ENCODE peak calls at places on chromosome 9, in six cellular contexts. I is AG04450; N is endothelial cell; W is activated naive CD4-positive, alpha-beta T cell; X is T-cell; V is IMR-90. G is an unnamed sample.

GRCh38 chr9:93114169-93114983 is 18.4 kb downstream of the CARD19 start:
- DNase-seq in I (no peak), N (no peak), W (no peak), X (no peak), V (no peak), G (no peak)

GRCh38 chr9:14713187-14713799 is 9.2 kb downstream of the CER1 start:
- DNase-seq in I (no peak), N (no peak), W (no peak), X (no peak), V (no peak), G (peak; percentile 92)

GRCh38 chr9:75039006-75039405 is 10.9 kb upstream of the CARNMT1 start:
- DNase-seq in I (peak; percentile 75), N (no peak), W (no peak), X (no peak), V (peak; percentile 95), G (peak; percentile 25)

GRCh38 chr9:81693639-81694378 is 4.5 kb upstream of the TLE1 start:
- DNase-seq in I (no peak), N (no peak), W (no peak), X (no peak), V (no peak), G (no peak)

GRCh38 chr9:74942801-74943200 is 9.9 kb downstream of the C9orf40 start:
- DNase-seq in I (no peak), N (no peak), W (no peak), X (no peak), V (peak; percentile 8), G (peak; percentile 32)

GRCh38 chr9:6889868-6890267 is 132.1 kb downstream of the KDM4C start:
- DNase-seq in I (no peak), N (no peak), W (no peak), X (no peak), V (no peak), G (no peak)

GRCh38 chr9:22228542-22228941 is 218.1 kb upstream of the DMRTA1 start:
- DNase-seq in I (no peak), N (no peak), W (no peak), X (no peak), V (peak; percentile 47), G (peak; percentile 28)

GRCh38 chr9:69175488-69175872 is 1.4 kb downstream of the TJP2 start:
- DNase-seq in I (no peak), N (no peak), W (no peak), X (no peak), V (no peak), G (no peak)

GRCh38 chr9:129384887-129385614 is 207.0 kb upstream of the IER5L start:
- DNase-seq in I (no peak), N (no peak), W (no peak), X (no peak), V (no peak), G (no peak)

GRCh38 chr9:107214381-107214780 is 68.7 kb upstream of the RAD23B start:
- DNase-seq in I (no peak), N (no peak), W (no peak), X (no peak), V (no peak), G (no peak)

GRCh38 chr9:124419832-124420489 is 4.7 kb upstream of the PSMB7 start:
- DNase-seq in I (no peak), N (no peak), W (no peak), X (no peak), V (no peak), G (no peak)

GRCh38 chr9:36192196-36192595 is 1.5 kb downstream of the CLTA start:
- DNase-seq in I (no peak), N (no peak), W (no peak), X (no peak), V (peak; percentile 20), G (peak; percentile 29)

GRCh38 chr9:108103294-108103693 is 613.7 kb upstream of the KLF4 start:
- DNase-seq in I (no peak), N (no peak), W (no peak), X (no peak), V (peak; percentile 63), G (no peak)

GRCh38 chr9:105132576-105132975 is 111.9 kb upstream of the SLC44A1 start:
- DNase-seq in I (no peak), N (no peak), W (no peak), X (no peak), V (peak; percentile 95), G (peak; percentile 55)

GRCh38 chr9:76893395-76893932 is 12.4 kb downstream of the PRUNE2 start:
- DNase-seq in I (no peak), N (no peak), W (no peak), X (no peak), V (no peak), G (no peak)

GRCh38 chr9:130576176-130576575 is 3.2 kb upstream of the FUBP3 start:
- DNase-seq in I (no peak), N (no peak), W (no peak), X (no peak), V (no peak), G (no peak)

GRCh38 chr9:137228968-137229896 is 1.5 kb upstream of the SLC34A3 start:
- DNase-seq in I (no peak), N (no peak), W (no peak), X (no peak), V (no peak), G (no peak)

GRCh38 chr9:18479405-18479804 is 5.5 kb downstream of the ADAMTSL1 start:
- DNase-seq in I (no peak), N (no peak), W (no peak), X (no peak), V (no peak), G (no peak)

GRCh38 chr9:93263334-93264229 is 79.6 kb downstream of the WNK2 start:
- DNase-seq in I (no peak), N (no peak), W (no peak), X (no peak), V (no peak), G (no peak)

GRCh38 chr9:1460143-1460769 is 410.1 kb downstream of the DMRT2 start:
- DNase-seq in I (no peak), N (peak; percentile 28), W (no peak), X (no peak), V (no peak), G (peak; percentile 61)

GRCh38 chr9:27413507-27414214 is 110.4 kb upstream of the IFNK start:
- DNase-seq in I (no peak), N (no peak), W (no peak), X (no peak), V (no peak), G (no peak)

GRCh38 chr9:129888085-129888808 is 53.0 kb downstream of the USP20 start:
- DNase-seq in I (no peak), N (no peak), W (peak; percentile 56), X (peak; percentile 95), V (no peak), G (peak; percentile 63)

GRCh38 chr9:93128715-93129224 is 5.3 kb downstream of the NINJ1 start:
- DNase-seq in I (no peak), N (no peak), W (no peak), X (no peak), V (no peak), G (no peak)

GRCh38 chr9:107177857-107178256 is 105.2 kb upstream of the RAD23B start:
- DNase-seq in I (no peak), N (no peak), W (no peak), X (no peak), V (no peak), G (peak; percentile 18)

GRCh38 chr9:89635007-89635742 is 30.4 kb downstream of the GADD45G start:
- DNase-seq in I (no peak), N (no peak), W (no peak), X (no peak), V (peak; percentile 40), G (peak; percentile 53)

GRCh38 chr9:130498298-130498917 is 53.6 kb downstream of the ASS1 start:
- DNase-seq in I (no peak), N (no peak), W (no peak), X (no peak), V (no peak), G (peak; percentile 30)

GRCh38 chr9:99075246-99075912 is 29.5 kb upstream of the TGFBR1 start:
- DNase-seq in I (no peak), N (no peak), W (no peak), X (no peak), V (peak; percentile 60), G (no peak)

GRCh38 chr9:129306318-129306973 is 128.4 kb upstream of the IER5L start:
- DNase-seq in I (no peak), N (no peak), W (no peak), X (no peak), V (no peak), G (no peak)

GRCh38 chr9:90921104-90921503 is 119.5 kb downstream of the SYK start:
- DNase-seq in I (no peak), N (no peak), W (no peak), X (no peak), V (no peak), G (peak; percentile 98)

GRCh38 chr9:121253821-121254471 is 14.0 kb upstream of the GSN start:
- DNase-seq in I (no peak), N (no peak), W (no peak), X (no peak), V (no peak), G (no peak)

G was measured in epithelial cell of esophagus.